ENCODE peak calls at places on chromosomes 11 and 22, in seven cellular contexts. N, A, M, J, R, H and B are unnamed samples. For H3K4me1, the result is how much of the 10 kb centered on the place peaks cover.

GRCh38 chr11:118441770-118442169 is 5.5 kb downstream of the KMT2A start:
- DNase-seq in N (no peak), M (no peak), A (no peak), R (no peak), H (no peak), J (no peak), B (no peak)

GRCh38 chr11:44388828-44389645 is 79.1 kb upstream of the ALX4 start:
- DNase-seq in H (no peak), N (no peak), R (no peak), A (no peak), J (no peak), M (no peak), B (no peak)

GRCh38 chr11:12134239-12134590 is 23.8 kb downstream of the MICAL2 start:
- DNase-seq in N (no peak), R (no peak), H (no peak), M (no peak), J (no peak), A (no peak), B (peak)

GRCh38 chr11:11496879-11497278 is 124.9 kb downstream of the GALNT18 start:
- DNase-seq in N (no peak), A (no peak), H (no peak), R (no peak), J (no peak), M (no peak), B (no peak)

GRCh38 chr11:130908770-130909625 is 7.3 kb downstream of the SNX19 start:
- DNase-seq in H (no peak), R (no peak), A (no peak), J (peak), M (no peak), N (no peak), B (no peak)

GRCh38 chr11:85967457-85967856 is 101.4 kb downstream of the PICALM start:
- DNase-seq in N (no peak), A (no peak), J (no peak), M (no peak), H (no peak), R (no peak), B (no peak)

GRCh38 chr22:41842996-41843970 is 10.4 kb downstream of the SREBF2 start:
- DNase-seq in R (no peak), N (no peak), A (no peak), J (no peak), H (peak), M (no peak), B (no peak)

GRCh38 chr22:30925667-30926066 is 42.9 kb downstream of the MORC2 start:
- DNase-seq in N (no peak), M (no peak), R (no peak), A (no peak), J (no peak), H (no peak), B (no peak)

GRCh38 chr22:17742528-17742902 is 31.8 kb downstream of the BID start:
- DNase-seq in J (peak), H (peak), A (peak), N (peak), R (peak), M (peak), B (peak)

GRCh38 chr11:114848027-114848426 is 169.7 kb downstream of the NXPE2 start:
- DNase-seq in J (no peak), M (no peak), H (no peak), R (no peak), A (no peak), N (peak), B (no peak)

GRCh38 chr22:28009272-28009827 is 90.3 kb upstream of the PITPNB start:
- DNase-seq in H (peak), A (peak), N (peak), J (peak), M (peak), R (peak), B (peak)

GRCh38 chr22:35384567-35384966 is 3.7 kb downstream of the HMOX1 start:
- DNase-seq in N (no peak), R (no peak), J (no peak), A (no peak), M (no peak), H (no peak), B (no peak)

GRCh38 chr11:76838422-76839068 is 22.2 kb upstream of the ACER3 start:
- DNase-seq in R (no peak), N (peak), J (no peak), H (no peak), A (no peak), M (peak), B (peak)

GRCh38 chr11:118056806-118057205 is 20.1 kb upstream of the TMPRSS4 start:
- DNase-seq in M (peak), R (no peak), J (no peak), H (no peak), A (no peak), N (no peak), B (no peak)

GRCh38 chr11:121435796-121436511 is 16.2 kb upstream of the SORL1 start:
- DNase-seq in A (no peak), J (no peak), R (no peak), N (peak), H (no peak), M (peak), B (no peak)

GRCh38 chr11:133897331-133897650 is 52.0 kb upstream of the SPATA19 start:
- DNase-seq in J (no peak), M (peak), A (no peak), H (no peak), N (no peak), R (no peak), B (no peak)

GRCh38 chr11:36361901-36362391 is 65.9 kb downstream of the PRR5L start:
- DNase-seq in M (peak), J (peak), N (no peak), A (no peak), H (no peak), R (peak), B (peak)

DNA sequence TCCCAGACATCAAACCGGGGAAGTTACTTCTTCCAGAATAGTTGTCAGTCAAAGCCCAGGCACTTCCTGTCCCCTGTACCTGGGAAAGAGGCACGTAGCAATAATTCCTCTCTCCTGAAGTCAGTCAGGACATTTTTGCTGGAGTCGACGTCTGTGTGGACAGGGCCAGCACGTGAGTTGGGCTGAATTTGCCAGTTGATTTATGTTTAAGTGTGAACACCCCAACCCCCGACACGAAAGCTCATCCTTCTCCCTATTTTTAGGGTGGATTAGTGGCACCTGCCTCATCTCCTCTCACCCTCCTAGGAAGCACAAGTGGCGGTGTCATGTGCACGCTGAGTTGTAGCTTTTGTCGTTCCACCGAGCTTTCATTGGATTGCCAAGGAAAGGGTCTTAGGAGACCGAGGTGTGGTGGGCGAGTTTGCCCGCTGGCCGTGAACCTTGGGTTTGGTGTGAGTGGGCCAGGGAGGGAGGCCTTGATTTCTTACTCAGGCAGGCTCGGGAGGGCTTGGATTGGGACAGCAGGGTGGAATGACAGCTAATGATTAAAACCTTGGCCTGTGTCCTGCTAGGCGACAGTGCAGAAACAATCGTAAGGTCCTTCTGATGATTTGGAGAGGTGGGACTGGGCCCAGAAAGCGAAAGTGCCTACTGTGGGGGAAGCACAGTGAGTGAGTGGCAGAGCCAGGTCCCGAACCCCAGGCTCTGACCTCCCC is 87.0 kb upstream of the CRYBB3 start:
- DNase-seq in H (peak), A (no peak), R (peak), J (no peak), N (no peak), M (no peak), B (no peak)
- H3K4me3 ChIP-seq in H (no peak), A (peak), R (no peak), J (no peak), N (no peak), M (peak), B (peak)

GRCh38 chr11:8759634-8760033 is 77.0 kb downstream of the RPL27A start:
- DNase-seq in A (peak), N (no peak), R (peak), J (no peak), H (peak), M (peak), B (peak)

GRCh38 chr11:8758619-8759169 is 76.1 kb downstream of the RPL27A start:
- DNase-seq in H (no peak), A (no peak), R (no peak), J (no peak), N (no peak), M (peak), B (no peak)

GRCh38 chr11:8757533-8757932 is 74.9 kb downstream of the RPL27A start:
- DNase-seq in R (no peak), H (no peak), N (no peak), J (no peak), A (no peak), M (peak), B (no peak)

GRCh38 chr11:8763070-8763469 is 80.5 kb downstream of the RPL27A start:
- DNase-seq in A (no peak), N (no peak), R (no peak), H (no peak), J (no peak), M (no peak), B (no peak)

DNA sequence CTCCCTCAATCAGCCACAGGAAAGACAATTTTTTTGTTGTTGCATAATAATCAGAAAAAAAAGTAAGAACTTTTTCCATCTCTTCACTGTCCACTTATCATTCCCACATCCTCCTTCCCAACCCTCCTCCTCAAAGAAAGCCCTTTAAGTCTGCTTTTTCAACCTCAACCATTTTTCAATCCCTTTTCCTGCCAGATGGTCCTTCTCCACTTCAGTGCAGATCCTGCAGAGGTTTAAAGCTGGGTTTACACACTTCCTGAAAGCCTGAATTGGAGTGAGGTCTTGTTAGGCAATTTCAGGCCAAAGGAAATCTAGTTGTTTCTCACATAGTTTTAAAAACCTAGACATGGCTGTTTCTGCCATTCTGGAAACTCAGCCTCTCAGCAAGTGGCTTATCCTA is 78.3 kb downstream of the RPL27A start:
- DNase-seq in N (no peak), J (peak), R (no peak), M (no peak), H (no peak), A (no peak), B (no peak)
- H3K4me1 ChIP-seq in N (under half), J (under half), R (half or more), M (under half), H (half or more), A (half or more), B (under half)

GRCh38 chr11:72378704-72379383 is 55.5 kb downstream of the CLPB start:
- DNase-seq in N (no peak), J (peak), M (no peak), A (peak), H (no peak), R (no peak), B (peak)
- H3K27ac ChIP-seq in N (no peak), J (no peak), M (no peak), A (no peak), H (no peak), R (no peak), B (no peak)

DNA sequence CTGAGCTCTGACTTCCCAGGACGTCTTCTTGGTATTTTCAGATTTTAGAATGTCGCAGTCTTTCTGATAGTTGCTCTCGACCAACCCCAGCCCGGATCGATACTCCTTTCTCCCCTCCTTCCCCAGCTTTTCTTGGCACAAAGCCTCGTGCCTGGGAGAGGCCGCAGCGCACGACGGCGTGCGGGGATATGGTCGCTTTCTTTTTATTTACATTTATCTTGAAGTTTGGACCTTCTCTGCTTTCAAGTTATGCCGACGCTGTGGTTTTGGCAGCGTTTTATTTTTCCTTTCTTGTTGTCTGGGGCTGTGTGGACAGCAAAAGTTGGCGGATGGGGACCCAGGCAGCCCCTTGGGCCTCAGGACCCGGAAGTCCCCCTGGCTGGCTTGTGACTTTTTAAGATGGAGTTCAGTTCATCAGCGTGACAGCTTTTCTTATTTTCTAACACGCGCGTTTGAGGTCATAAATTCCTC is 4.2 kb upstream of the SPDYC start:
- DNase-seq in H (peak), M (no peak), N (no peak), A (no peak), R (no peak), J (no peak), B (no peak)
- H3K4me3 ChIP-seq in H (no peak), M (no peak), N (no peak), A (peak), R (no peak), J (no peak), B (no peak)

GRCh38 chr11:27469333-27469680 is 3.3 kb downstream of the LGR4 start:
- DNase-seq in M (no peak), R (no peak), A (no peak), J (no peak), N (no peak), H (no peak), B (peak)
- H3K4me1 ChIP-seq in M (under half), R (half or more), A (half or more), J (under half), N (under half), H (under half), B (under half)